ENCODE peak calls at places on chromosomes 2 and 18, in four cellular contexts. W is CD8-positive, alpha-beta T cell; K is stimulated activated CD4-positive, alpha-beta T cell treated with anti-CD3 and anti-CD28 coated beads, Interleukin-1b, Interleukin-23, amount 100 ng/mL, for 4 hours; M is transverse colon. R is an unnamed sample.

GRCh38 chr18:42086288-42086687 is 131.3 kb downstream of the PIK3C3 start:
- DNase-seq in W (no peak), K (no peak), M (no peak), R (no peak)

GRCh38 chr2:84631985-84632384 is 115.7 kb downstream of the DNAH6 start:
- DNase-seq in W (no peak), K (no peak), M (no peak), R (no peak)

GRCh38 chr18:68041327-68041726 is 524.8 kb upstream of the DSEL start:
- DNase-seq in W (no peak), K (no peak), M (no peak), R (no peak)

GRCh38 chr2:145158051-145158586 is 638.2 kb upstream of the ZEB2 start:
- DNase-seq in W (no peak), K (no peak), M (peak; percentile 24), R (no peak)

GRCh38 chr2:179355881-179356280 is 91.2 kb upstream of the SESTD1 start:
- DNase-seq in W (no peak), K (no peak), M (no peak), R (no peak)

GRCh38 chr18:45221363-45221762 is 393.9 kb upstream of the SLC14A2 start:
- DNase-seq in W (no peak), K (no peak), M (no peak), R (no peak)

GRCh38 chr18:12659904-12660605 is 2.1 kb upstream of the SPIRE1 start:
- DNase-seq in W (peak; percentile 14), K (peak; percentile 5), M (peak; percentile 41), R (no peak)

GRCh38 chr2:234243871-234244565 is 193.5 kb downstream of the SPP2 start:
- DNase-seq in W (no peak), K (no peak), M (no peak), R (no peak)

GRCh38 chr18:48140738-48141137 is 210.3 kb upstream of the SMAD2 start:
- DNase-seq in W (no peak), K (no peak), M (no peak), R (no peak)

GRCh38 chr2:64592994-64593655 is 60.6 kb downstream of the SERTAD2 start:
- DNase-seq in W (no peak), K (no peak), M (no peak), R (no peak)

GRCh38 chr2:53490659-53491058 is 276.9 kb upstream of the CHAC2 start:
- DNase-seq in W (no peak), K (no peak), M (peak; percentile 11), R (no peak)

GRCh38 chr2:76978064-76978463 is 544.1 kb downstream of the LRRTM4 start:
- DNase-seq in W (no peak), K (no peak), M (no peak), R (no peak)

GRCh38 chr18:7789853-7790552 is 222.9 kb downstream of the PTPRM start:
- DNase-seq in W (no peak), K (no peak), M (no peak), R (peak; percentile 28)

GRCh38 chr2:11657646-11658045 is 12.3 kb downstream of the NTSR2 start:
- DNase-seq in W (no peak), K (no peak), M (no peak), R (no peak)

GRCh38 chr2:120175000-120175581 is 48.1 kb downstream of the TMEM185B start:
- DNase-seq in W (no peak), K (no peak), M (no peak), R (peak; percentile 48)

GRCh38 chr2:80302465-80303005 is 2.0 kb downstream of the LRRTM1 start:
- DNase-seq in W (no peak), K (no peak), M (no peak), R (no peak)

GRCh38 chr2:45898819-45899218 is 247.3 kb downstream of the PRKCE start:
- DNase-seq in W (no peak), K (no peak), M (no peak), R (no peak)

GRCh38 chr18:54776282-54776977 is 51.8 kb upstream of the RAB27B start:
- DNase-seq in W (no peak), K (no peak), M (no peak), R (no peak)

GRCh38 chr18:35730738-35731370 is 149.3 kb downstream of the GALNT1 start:
- DNase-seq in W (no peak), K (no peak), M (no peak), R (no peak)

GRCh38 chr2:169073972-169074751 is 4.8 kb downstream of the DHRS9 start:
- DNase-seq in W (no peak), K (no peak), M (no peak), R (no peak)

GRCh38 chr2:173647681-173648350 is 293.1 kb downstream of the CDCA7 start:
- DNase-seq in W (no peak), K (no peak), M (no peak), R (no peak)

R was measured in D721Med.